ENCODE peak calls at places on chromosome 21, in five cellular contexts. X, Y, V, W and S are unnamed samples.

GRCh38 chr21:42704861-42705260 is 51.4 kb downstream of the PDE9A start:
- DNase-seq in X (no peak), Y (no peak), V (no peak), W (no peak), S (no peak)

GRCh38 chr21:38460171-38460742 is 38.0 kb downstream of the ERG start:
- DNase-seq in X (peak; percentile 98), Y (no peak), V (no peak), W (no peak), S (no peak)

GRCh38 chr21:37684115-37684493 is 232.2 kb downstream of the KCNJ6 start:
- DNase-seq in X (no peak), Y (no peak), V (no peak), W (no peak), S (no peak)

GRCh38 chr21:38729745-38730401 is 75.9 kb upstream of the ETS2 start:
- DNase-seq in X (no peak), Y (no peak), V (no peak), W (no peak), S (no peak)

GRCh38 chr21:34878501-34878900 is 170.6 kb downstream of the RUNX1 start:
- DNase-seq in X (peak; percentile 65), Y (no peak), V (peak; percentile 80), W (no peak), S (no peak)

GRCh38 chr21:46411236-46411635 is 47.5 kb upstream of the DIP2A start:
- DNase-seq in X (no peak), Y (no peak), V (no peak), W (no peak), S (no peak)

GRCh38 chr21:25857308-25858099 is 122.7 kb downstream of the GABPA start:
- DNase-seq in X (no peak), Y (no peak), V (no peak), W (no peak), S (no peak)

GRCh38 chr21:27519357-27519756 is 552.5 kb upstream of the ADAMTS5 start:
- DNase-seq in X (no peak), Y (no peak), V (no peak), W (no peak), S (peak; percentile 53)

GRCh38 chr21:42156690-42157605 is 62.0 kb upstream of the ABCG1 start:
- DNase-seq in X (peak; percentile 54), Y (no peak), V (no peak), W (peak; percentile 4), S (peak; percentile 60)

GRCh38 chr21:35360870-35361570 is 311.9 kb upstream of the RUNX1 start:
- DNase-seq in X (no peak), Y (no peak), V (no peak), W (no peak), S (no peak)

GRCh38 chr21:44800971-44801467 is 601 bp downstream of the UBE2G2 start:
- DNase-seq in X (peak; percentile 59), Y (no peak), V (no peak), W (no peak), S (peak; percentile 22)

GRCh38 chr21:14382486-14382834 is 486 bp downstream of the HSPA13 start:
- DNase-seq in X (peak; percentile 43), Y (no peak), V (no peak), W (no peak), S (peak; percentile 58)

GRCh38 chr21:43861716-43862115 is 3.3 kb upstream of the AGPAT3 start:
- DNase-seq in X (no peak), Y (no peak), V (peak; percentile 57), W (no peak), S (no peak)

GRCh38 chr21:45536301-45537081 is 5.7 kb downstream of the SLC19A1 start:
- DNase-seq in X (no peak), Y (peak; percentile 35), V (peak; percentile 25), W (no peak), S (no peak)

GRCh38 chr21:18244721-18245486 is at the start of gene CHODL:
- DNase-seq in X (no peak), Y (no peak), V (no peak), W (no peak), S (no peak)

GRCh38 chr21:18069875-18070274 is 174.8 kb upstream of the CHODL start:
- DNase-seq in X (no peak), Y (no peak), V (no peak), W (no peak), S (no peak)

GRCh38 chr21:26146681-26147080 is 23.9 kb downstream of the APP start:
- DNase-seq in X (no peak), Y (no peak), V (no peak), W (no peak), S (no peak)

GRCh38 chr21:25298512-25299491 is 308.5 kb downstream of the MRPL39 start:
- DNase-seq in X (no peak), Y (no peak), V (no peak), W (no peak), S (no peak)

GRCh38 chr21:44703731-44704635 is 7.0 kb downstream of the KRTAP10-12 start:
- DNase-seq in X (no peak), Y (no peak), V (no peak), W (no peak), S (no peak)

GRCh38 chr21:45142916-45143315 is 68.5 kb downstream of the ADARB1 start:
- DNase-seq in X (no peak), Y (no peak), V (no peak), W (no peak), S (no peak)

GRCh38 chr21:38280446-38280845 is 23.7 kb downstream of the KCNJ15 start:
- DNase-seq in X (no peak), Y (no peak), V (no peak), W (no peak), S (no peak)

GRCh38 chr21:34935868-34936267 is 113.2 kb downstream of the RUNX1 start:
- DNase-seq in X (no peak), Y (no peak), V (no peak), W (no peak), S (no peak)

GRCh38 chr21:38263493-38263892 is 6.7 kb downstream of the KCNJ15 start:
- DNase-seq in X (no peak), Y (no peak), V (no peak), W (no peak), S (no peak)

GRCh38 chr21:46048926-46049889 is 48.7 kb upstream of the COL6A2 start:
- DNase-seq in X (peak; percentile 97), Y (no peak), V (peak; percentile 54), W (no peak), S (no peak)

GRCh38 chr21:37368536-37369279 is 2.1 kb downstream of the DYRK1A start:
- DNase-seq in X (peak; percentile 45), Y (peak; percentile 49), V (no peak), W (no peak), S (no peak)

GRCh38 chr21:25872271-25872670 is 137.5 kb downstream of the GABPA start:
- DNase-seq in X (no peak), Y (no peak), V (no peak), W (no peak), S (no peak)

GRCh38 chr21:35231115-35231514 is 182.0 kb upstream of the RUNX1 start:
- DNase-seq in X (peak; percentile 47), Y (no peak), V (no peak), W (no peak), S (no peak)

GRCh38 chr21:28277324-28277723 is 715.4 kb downstream of the LTN1 start:
- DNase-seq in X (no peak), Y (no peak), V (no peak), W (no peak), S (no peak)

GRCh38 chr21:39105341-39105765 is 77.9 kb downstream of the PSMG1 start:
- DNase-seq in X (no peak), Y (no peak), V (no peak), W (no peak), S (no peak)

GRCh38 chr21:18951291-18952038 is 547.9 kb upstream of the TMPRSS15 start:
- DNase-seq in X (peak; percentile 79), Y (no peak), V (no peak), W (no peak), S (peak; percentile 51)

GRCh38 chr21:21481238-21481637 is 483.0 kb downstream of the NCAM2 start:
- DNase-seq in X (no peak), Y (no peak), V (no peak), W (no peak), S (no peak)

GRCh38 chr21:45427331-45428271 is 22.6 kb downstream of the COL18A1 start:
- DNase-seq in X (peak; percentile 94), Y (no peak), V (peak; percentile 36), W (no peak), S (no peak)

GRCh38 chr21:33022489-33022827 is 3.3 kb upstream of the OLIG2 start:
- DNase-seq in X (no peak), Y (no peak), V (no peak), W (no peak), S (no peak)

GRCh38 chr21:46368533-46369285 is 44.8 kb downstream of the PCNT start:
- DNase-seq in X (no peak), Y (no peak), V (no peak), W (peak; percentile 67), S (no peak)

GRCh38 chr21:38325761-38326420 is 69.1 kb downstream of the KCNJ15 start:
- DNase-seq in X (no peak), Y (no peak), V (no peak), W (no peak), S (no peak)

GRCh38 chr21:26148071-26148470 is 22.5 kb downstream of the APP start:
- DNase-seq in X (no peak), Y (no peak), V (no peak), W (no peak), S (no peak)

GRCh38 chr21:18142639-18143038 is 102.0 kb upstream of the CHODL start:
- DNase-seq in X (no peak), Y (no peak), V (no peak), W (no peak), S (no peak)

GRCh38 chr21:25079053-25079452 is 528.2 kb downstream of the MRPL39 start:
- DNase-seq in X (no peak), Y (no peak), V (no peak), W (no peak), S (peak; percentile 53)

GRCh38 chr21:35398366-35398982 is 349.4 kb upstream of the RUNX1 start:
- DNase-seq in X (no peak), Y (no peak), V (no peak), W (no peak), S (no peak)